ENCODE peak calls at places on chromosome 5, in five cellular contexts. One of them, this sample, is unnamed.

GRCh38 chr5:126971455-126972019 is 58.8 kb downstream of the MARCHF3 start:
- DNase-seq in right atrium auricular region: no peak
- DNase-seq in esophagus muscularis mucosa: no peak
- DNase-seq in sigmoid colon: no peak
- DNase-seq in K562: peak
- DNase-seq in this sample: no peak

GRCh38 chr5:124252094-124252750 is 494.2 kb downstream of the ZNF608 start:
- DNase-seq in right atrium auricular region: no peak
- DNase-seq in esophagus muscularis mucosa: peak
- DNase-seq in sigmoid colon: no peak
- DNase-seq in K562: no peak
- DNase-seq in this sample: no peak

GRCh38 chr5:201672-202071 is 10.4 kb downstream of the LRRC14B start:
- DNase-seq in K562: no peak
- DNase-seq in sigmoid colon: no peak
- DNase-seq in esophagus muscularis mucosa: no peak
- DNase-seq in right atrium auricular region: no peak
- DNase-seq in this sample: no peak

GRCh38 chr5:109455598-109456096 is 45.9 kb upstream of the PJA2 start:
- DNase-seq in K562: peak
- DNase-seq in right atrium auricular region: peak
- DNase-seq in sigmoid colon: no peak
- DNase-seq in esophagus muscularis mucosa: no peak
- DNase-seq in this sample: peak

GRCh38 chr5:124162782-124163532 is 583.5 kb downstream of the ZNF608 start:
- DNase-seq in sigmoid colon: no peak
- DNase-seq in right atrium auricular region: no peak
- DNase-seq in K562: no peak
- DNase-seq in esophagus muscularis mucosa: no peak
- DNase-seq in this sample: peak

GRCh38 chr5:132180134-132180745 is 47.4 kb downstream of the P4HA2 start:
- DNase-seq in right atrium auricular region: no peak
- DNase-seq in sigmoid colon: no peak
- DNase-seq in K562: peak
- DNase-seq in esophagus muscularis mucosa: no peak
- DNase-seq in this sample: peak

GRCh38 chr5:86526811-86527348 is 90.9 kb upstream of the COX7C start:
- DNase-seq in sigmoid colon: no peak
- DNase-seq in K562: peak
- DNase-seq in esophagus muscularis mucosa: no peak
- DNase-seq in right atrium auricular region: no peak
- DNase-seq in this sample: no peak

GRCh38 chr5:1546556-1546955 is 22.8 kb upstream of the LPCAT1 start:
- DNase-seq in right atrium auricular region: peak
- DNase-seq in K562: no peak
- DNase-seq in esophagus muscularis mucosa: no peak
- DNase-seq in sigmoid colon: peak
- DNase-seq in this sample: no peak

GRCh38 chr5:78566747-78567449 is 81.7 kb downstream of the LHFPL2 start:
- DNase-seq in esophagus muscularis mucosa: peak
- DNase-seq in right atrium auricular region: no peak
- DNase-seq in K562: no peak
- DNase-seq in sigmoid colon: no peak
- DNase-seq in this sample: no peak

GRCh38 chr5:162268694-162269481 is 201.3 kb downstream of the GABRG2 start:
- DNase-seq in right atrium auricular region: no peak
- DNase-seq in sigmoid colon: no peak
- DNase-seq in esophagus muscularis mucosa: no peak
- DNase-seq in K562: no peak
- DNase-seq in this sample: no peak

GRCh38 chr5:86152988-86153560 is 464.7 kb upstream of the COX7C start:
- DNase-seq in right atrium auricular region: no peak
- DNase-seq in esophagus muscularis mucosa: no peak
- DNase-seq in sigmoid colon: no peak
- DNase-seq in K562: no peak
- DNase-seq in this sample: no peak

GRCh38 chr5:43066799-43067741 is 27.0 kb upstream of the ANXA2R start:
- DNase-seq in esophagus muscularis mucosa: peak
- DNase-seq in sigmoid colon: peak
- DNase-seq in right atrium auricular region: peak
- DNase-seq in K562: peak
- DNase-seq in this sample: peak

GRCh38 chr5:2697041-2697440 is 54.4 kb downstream of the IRX2 start:
- DNase-seq in esophagus muscularis mucosa: no peak
- DNase-seq in K562: no peak
- DNase-seq in sigmoid colon: peak
- DNase-seq in right atrium auricular region: no peak
- DNase-seq in this sample: no peak

GRCh38 chr5:103031607-103032006 is 88.3 kb downstream of the GIN1 start:
- DNase-seq in right atrium auricular region: no peak
- DNase-seq in esophagus muscularis mucosa: no peak
- DNase-seq in sigmoid colon: no peak
- DNase-seq in K562: no peak
- DNase-seq in this sample: no peak

GRCh38 chr5:44935262-44935661 is 126.5 kb downstream of the MRPS30 start:
- DNase-seq in sigmoid colon: no peak
- DNase-seq in right atrium auricular region: no peak
- DNase-seq in K562: peak
- DNase-seq in esophagus muscularis mucosa: no peak
- DNase-seq in this sample: no peak

GRCh38 chr5:147397616-147398015 is 112.3 kb downstream of the DPYSL3 start:
- DNase-seq in sigmoid colon: no peak
- DNase-seq in esophagus muscularis mucosa: peak
- DNase-seq in right atrium auricular region: no peak
- DNase-seq in K562: peak
- DNase-seq in this sample: no peak

GRCh38 chr5:56075361-56075760 is 80.6 kb upstream of the IL6ST start:
- DNase-seq in right atrium auricular region: peak
- DNase-seq in esophagus muscularis mucosa: peak
- DNase-seq in sigmoid colon: peak
- DNase-seq in K562: no peak
- DNase-seq in this sample: no peak

GRCh38 chr5:135964670-135965320 is 10.0 kb upstream of the LECT2 start:
- DNase-seq in right atrium auricular region: no peak
- DNase-seq in sigmoid colon: no peak
- DNase-seq in K562: no peak
- DNase-seq in esophagus muscularis mucosa: no peak
- DNase-seq in this sample: no peak

GRCh38 chr5:37494756-37495155 is 115.6 kb downstream of the WDR70 start:
- DNase-seq in esophagus muscularis mucosa: no peak
- DNase-seq in right atrium auricular region: no peak
- DNase-seq in sigmoid colon: peak
- DNase-seq in K562: no peak
- DNase-seq in this sample: no peak

GRCh38 chr5:120872292-120872691 is 408.2 kb downstream of the PRR16 start:
- DNase-seq in sigmoid colon: no peak
- DNase-seq in esophagus muscularis mucosa: no peak
- DNase-seq in right atrium auricular region: no peak
- DNase-seq in K562: no peak
- DNase-seq in this sample: no peak

GRCh38 chr5:54533541-54534179 is 16.1 kb downstream of the SNX18 start:
- DNase-seq in esophagus muscularis mucosa: peak
- DNase-seq in K562: no peak
- DNase-seq in sigmoid colon: no peak
- DNase-seq in right atrium auricular region: no peak
- DNase-seq in this sample: peak

GRCh38 chr5:161286066-161286655 is 260.4 kb downstream of the GABRB2 start:
- DNase-seq in sigmoid colon: no peak
- DNase-seq in right atrium auricular region: no peak
- DNase-seq in K562: no peak
- DNase-seq in esophagus muscularis mucosa: no peak
- DNase-seq in this sample: no peak

GRCh38 chr5:39424751-39425524 is at the start of gene DAB2:
- DNase-seq in sigmoid colon: peak
- DNase-seq in esophagus muscularis mucosa: peak
- DNase-seq in K562: peak
- DNase-seq in right atrium auricular region: peak
- DNase-seq in this sample: peak

GRCh38 chr5:2094616-2094995 is 211.9 kb upstream of the IRX4 start:
- DNase-seq in esophagus muscularis mucosa: peak
- DNase-seq in K562: no peak
- DNase-seq in right atrium auricular region: peak
- DNase-seq in sigmoid colon: no peak
- DNase-seq in this sample: no peak

GRCh38 chr5:55344392-55344992 is 36.7 kb downstream of the MTREX start:
- DNase-seq in K562: peak
- DNase-seq in right atrium auricular region: peak
- DNase-seq in esophagus muscularis mucosa: no peak
- DNase-seq in sigmoid colon: peak
- DNase-seq in this sample: peak

GRCh38 chr5:44981708-44982107 is 173.0 kb downstream of the MRPS30 start:
- DNase-seq in right atrium auricular region: no peak
- DNase-seq in K562: no peak
- DNase-seq in esophagus muscularis mucosa: no peak
- DNase-seq in sigmoid colon: no peak
- DNase-seq in this sample: no peak

GRCh38 chr5:99320461-99320860 is 391.7 kb upstream of the CHD1 start:
- DNase-seq in esophagus muscularis mucosa: no peak
- DNase-seq in K562: no peak
- DNase-seq in sigmoid colon: no peak
- DNase-seq in right atrium auricular region: no peak
- DNase-seq in this sample: no peak

GRCh38 chr5:9187614-9188013 is 358.3 kb downstream of the SEMA5A start:
- DNase-seq in right atrium auricular region: no peak
- DNase-seq in K562: no peak
- DNase-seq in sigmoid colon: no peak
- DNase-seq in esophagus muscularis mucosa: no peak
- DNase-seq in this sample: no peak

GRCh38 chr5:170426149-170426767 is 37.1 kb upstream of the KCNMB1 start:
- DNase-seq in right atrium auricular region: no peak
- DNase-seq in K562: no peak
- DNase-seq in esophagus muscularis mucosa: no peak
- DNase-seq in sigmoid colon: no peak
- DNase-seq in this sample: no peak

GRCh38 chr5:161105563-161105962 is 253.6 kb upstream of the ATP10B start:
- DNase-seq in esophagus muscularis mucosa: no peak
- DNase-seq in K562: no peak
- DNase-seq in sigmoid colon: no peak
- DNase-seq in right atrium auricular region: no peak
- DNase-seq in this sample: peak

GRCh38 chr5:166535641-166536040 is 1755.8 kb upstream of the WWC1 start:
- DNase-seq in esophagus muscularis mucosa: no peak
- DNase-seq in sigmoid colon: no peak
- DNase-seq in right atrium auricular region: no peak
- DNase-seq in K562: no peak
- DNase-seq in this sample: no peak

GRCh38 chr5:159907689-159908088 is 8.6 kb upstream of the ADRA1B start:
- DNase-seq in esophagus muscularis mucosa: no peak
- DNase-seq in sigmoid colon: no peak
- DNase-seq in K562: no peak
- DNase-seq in right atrium auricular region: no peak
- DNase-seq in this sample: no peak

GRCh38 chr5:55160493-55161209 is 680 bp downstream of the GPX8 start:
- DNase-seq in K562: peak
- DNase-seq in right atrium auricular region: peak
- DNase-seq in esophagus muscularis mucosa: peak
- DNase-seq in sigmoid colon: peak
- DNase-seq in this sample: peak

GRCh38 chr5:139181835-139182452 is 16.2 kb downstream of the SIL1 start:
- DNase-seq in K562: no peak
- DNase-seq in right atrium auricular region: no peak
- DNase-seq in esophagus muscularis mucosa: no peak
- DNase-seq in sigmoid colon: peak
- DNase-seq in this sample: no peak

GRCh38 chr5:158695595-158696330 is 404.0 kb downstream of the EBF1 start:
- DNase-seq in right atrium auricular region: peak
- DNase-seq in K562: peak
- DNase-seq in sigmoid colon: peak
- DNase-seq in esophagus muscularis mucosa: peak
- DNase-seq in this sample: peak

GRCh38 chr5:171493646-171494393 is 74.4 kb downstream of the FGF18 start:
- DNase-seq in esophagus muscularis mucosa: no peak
- DNase-seq in sigmoid colon: no peak
- DNase-seq in K562: no peak
- DNase-seq in right atrium auricular region: no peak
- DNase-seq in this sample: no peak

GRCh38 chr5:171494452-171495121 is 75.1 kb downstream of the FGF18 start:
- DNase-seq in sigmoid colon: peak
- DNase-seq in K562: peak
- DNase-seq in right atrium auricular region: peak
- DNase-seq in esophagus muscularis mucosa: no peak
- DNase-seq in this sample: peak

GRCh38 chr5:171495122-171495700 is 75.8 kb downstream of the FGF18 start:
- DNase-seq in esophagus muscularis mucosa: no peak
- DNase-seq in sigmoid colon: no peak
- DNase-seq in right atrium auricular region: no peak
- DNase-seq in K562: peak
- DNase-seq in this sample: no peak

GRCh38 chr5:171496431-171496830 is 77.0 kb downstream of the FGF18 start:
- DNase-seq in sigmoid colon: no peak
- DNase-seq in right atrium auricular region: no peak
- DNase-seq in K562: no peak
- DNase-seq in esophagus muscularis mucosa: no peak
- DNase-seq in this sample: no peak

GRCh38 chr5:171492781-171493180 is 73.3 kb downstream of the FGF18 start:
- DNase-seq in sigmoid colon: no peak
- DNase-seq in K562: peak
- DNase-seq in esophagus muscularis mucosa: no peak
- DNase-seq in right atrium auricular region: no peak
- DNase-seq in this sample: no peak
- H3K27ac ChIP-seq in sigmoid colon: no peak
- H3K27ac ChIP-seq in K562: no peak
- H3K27ac ChIP-seq in esophagus muscularis mucosa: no peak
- H3K27ac ChIP-seq in right atrium auricular region: no peak
- H3K27ac ChIP-seq in this sample: no peak

DNA sequence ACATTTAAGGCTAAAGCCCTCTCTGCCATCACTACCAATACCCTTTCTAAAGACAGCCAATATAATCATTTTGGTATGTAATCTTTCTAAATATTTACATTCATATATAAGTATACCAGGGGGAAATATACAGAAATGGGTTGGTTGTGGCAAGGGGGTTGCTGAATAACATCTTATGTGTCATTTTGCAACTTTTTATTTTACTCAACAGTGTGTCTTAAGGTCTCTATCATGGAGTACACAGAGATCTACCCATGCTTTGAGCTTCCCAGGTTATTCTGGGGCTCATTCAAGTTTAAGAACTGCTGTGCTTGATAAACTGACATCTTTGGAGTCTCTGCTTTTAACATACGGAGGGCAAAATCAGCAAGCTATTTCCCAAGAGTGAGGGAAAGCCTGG is 7.4 kb upstream of the FAT2 start:
- DNase-seq in right atrium auricular region: no peak
- DNase-seq in K562: no peak
- DNase-seq in esophagus muscularis mucosa: no peak
- DNase-seq in sigmoid colon: no peak
- DNase-seq in this sample: no peak
- H3K27ac ChIP-seq in right atrium auricular region: no peak
- H3K27ac ChIP-seq in K562: no peak
- H3K27ac ChIP-seq in esophagus muscularis mucosa: no peak
- H3K27ac ChIP-seq in sigmoid colon: no peak
- H3K27ac ChIP-seq in this sample: no peak

GRCh38 chr5:14222182-14222581 is 79.0 kb downstream of the TRIO start:
- DNase-seq in K562: no peak
- DNase-seq in right atrium auricular region: no peak
- DNase-seq in sigmoid colon: no peak
- DNase-seq in esophagus muscularis mucosa: no peak
- DNase-seq in this sample: no peak
- H3K27ac ChIP-seq in K562: no peak
- H3K27ac ChIP-seq in right atrium auricular region: no peak
- H3K27ac ChIP-seq in sigmoid colon: no peak
- H3K27ac ChIP-seq in esophagus muscularis mucosa: no peak
- H3K27ac ChIP-seq in this sample: no peak

GRCh38 chr5:145350501-145350900 is 484.6 kb downstream of the PRELID2 start:
- DNase-seq in right atrium auricular region: no peak
- DNase-seq in sigmoid colon: no peak
- DNase-seq in K562: no peak
- DNase-seq in esophagus muscularis mucosa: no peak
- DNase-seq in this sample: no peak
- H3K27ac ChIP-seq in right atrium auricular region: no peak
- H3K27ac ChIP-seq in sigmoid colon: no peak
- H3K27ac ChIP-seq in K562: no peak
- H3K27ac ChIP-seq in esophagus muscularis mucosa: no peak
- H3K27ac ChIP-seq in this sample: no peak

This sample was measured in body of pancreas.